ENCODE peak calls at places on chromosomes 6 and 20, in nine cellular contexts. T, Z, L, G, V, Y, P, Q and M are unnamed samples.

GRCh38 chr6:169162968-169163903 is 90.4 kb downstream of the THBS2 start:
- DNase-seq in Q (no peak), G (no peak), Z (peak; percentile 42), L (peak; percentile 99), Y (no peak), P (no peak), V (peak; percentile 98), T (peak; percentile 65), M (no peak)

GRCh38 chr20:62366370-62367135 is 559 bp downstream of the LAMA5 start:
- DNase-seq in G (no peak), V (no peak), Y (peak; percentile 70), P (no peak), T (no peak), Q (peak; percentile 66), Z (no peak), L (no peak), M (no peak)

GRCh38 chr6:10403385-10404106 is 11.3 kb downstream of the TFAP2A start:
- DNase-seq in V (peak; percentile 91), Y (no peak), G (no peak), Q (no peak), T (no peak), P (no peak), L (peak; percentile 75), Z (no peak), M (no peak)

GRCh38 chr6:82611751-82612150 is 248.1 kb downstream of the TPBG start:
- DNase-seq in P (no peak), Q (no peak), Y (no peak), V (no peak), L (no peak), G (no peak), Z (no peak), T (no peak), M (no peak)

GRCh38 chr20:43959079-43959919 is 44.6 kb downstream of the TOX2 start:
- DNase-seq in G (no peak), Y (no peak), Q (no peak), P (no peak), V (no peak), T (no peak), Z (no peak), L (no peak), M (no peak)

GRCh38 chr6:7401103-7401502 is 11.5 kb downstream of the RIOK1 start:
- DNase-seq in V (peak; percentile 58), L (no peak), Z (no peak), P (no peak), Y (no peak), T (no peak), Q (no peak), G (no peak), M (no peak)

GRCh38 chr20:10536531-10536930 is 101.4 kb downstream of the SLX4IP start:
- DNase-seq in G (no peak), V (no peak), L (no peak), Z (peak; percentile 40), Y (no peak), Q (no peak), P (no peak), T (no peak), M (no peak)

GRCh38 chr6:50655848-50656453 is 57.4 kb upstream of the TFAP2D start:
- DNase-seq in G (no peak), V (no peak), Q (no peak), L (no peak), Z (no peak), P (no peak), Y (no peak), T (no peak), M (no peak)

GRCh38 chr6:57087916-57088315 is 2.1 kb upstream of the ZNF451 start:
- DNase-seq in T (no peak), G (no peak), V (no peak), Q (no peak), Y (no peak), Z (no peak), P (no peak), L (no peak), M (no peak)

GRCh38 chr20:45833030-45833882 is at the start of gene SNX21:
- DNase-seq in L (peak; percentile 94), Q (peak; percentile 75), G (peak; percentile 89), Z (peak; percentile 80), Y (peak; percentile 59), V (peak; percentile 90), P (peak; percentile 69), T (peak; percentile 81), M (peak; percentile 51)

GRCh38 chr6:89298680-89299450 is 16.2 kb downstream of the GABRR2 start:
- DNase-seq in P (no peak), Z (no peak), T (no peak), L (peak; percentile 38), V (no peak), Q (no peak), Y (no peak), G (no peak), M (no peak)

GRCh38 chr20:49529470-49529869 is 38.5 kb downstream of the PTGIS start:
- DNase-seq in T (no peak), Z (no peak), Q (no peak), L (no peak), V (no peak), Y (no peak), G (no peak), P (no peak), M (no peak)

GRCh38 chr6:91412532-91412931 is 825.7 kb upstream of the MAP3K7 start:
- DNase-seq in Z (no peak), T (no peak), L (no peak), Q (no peak), Y (no peak), V (no peak), G (no peak), P (no peak), M (no peak)

GRCh38 chr6:160520043-160520904 is 143.8 kb downstream of the LPA start:
- DNase-seq in Q (peak; percentile 94), T (no peak), G (peak; percentile 82), Y (peak; percentile 83), Z (peak; percentile 79), V (peak; percentile 60), P (peak; percentile 83), L (peak; percentile 52), M (peak; percentile 25)
- TF ChIP-seq CTCF in Q (peak; percentile 95), T (peak; percentile 14), G (peak; percentile 89), Y (no peak), Z (peak; percentile 90), V (peak; percentile 57), P (peak; percentile 45), L (no peak), M (no peak)

GRCh38 chr20:5061209-5061608 is 58.5 kb downstream of the PCNA start:
- DNase-seq in P (no peak), L (peak; percentile 3), Z (no peak), T (no peak), Y (no peak), V (peak; percentile 21), Q (no peak), G (no peak), M (no peak)
- TF ChIP-seq CTCF in P (no peak), L (no peak), Z (no peak), T (no peak), Y (no peak), V (no peak), Q (no peak), G (no peak), M (no peak)

GRCh38 chr6:33279257-33279695 is 2.4 kb downstream of the B3GALT4 start:
- DNase-seq in Y (no peak), P (no peak), T (no peak), Z (no peak), Q (no peak), G (no peak), V (no peak), L (no peak), M (no peak)

GRCh38 chr6:33278810-33279209 is 1.9 kb downstream of the B3GALT4 start:
- DNase-seq in Q (no peak), P (no peak), L (no peak), Y (no peak), T (no peak), Z (no peak), G (no peak), V (no peak), M (no peak)

GRCh38 chr6:33280539-33280938 is 3.6 kb downstream of the B3GALT4 start:
- DNase-seq in Y (no peak), G (no peak), Q (no peak), T (no peak), L (no peak), P (no peak), V (no peak), Z (no peak), M (no peak)

GRCh38 chr6:33278392-33278741 is 1.4 kb downstream of the B3GALT4 start:
- DNase-seq in G (no peak), Y (no peak), L (no peak), T (no peak), Z (no peak), Q (no peak), P (no peak), V (no peak), M (no peak)

DNA sequence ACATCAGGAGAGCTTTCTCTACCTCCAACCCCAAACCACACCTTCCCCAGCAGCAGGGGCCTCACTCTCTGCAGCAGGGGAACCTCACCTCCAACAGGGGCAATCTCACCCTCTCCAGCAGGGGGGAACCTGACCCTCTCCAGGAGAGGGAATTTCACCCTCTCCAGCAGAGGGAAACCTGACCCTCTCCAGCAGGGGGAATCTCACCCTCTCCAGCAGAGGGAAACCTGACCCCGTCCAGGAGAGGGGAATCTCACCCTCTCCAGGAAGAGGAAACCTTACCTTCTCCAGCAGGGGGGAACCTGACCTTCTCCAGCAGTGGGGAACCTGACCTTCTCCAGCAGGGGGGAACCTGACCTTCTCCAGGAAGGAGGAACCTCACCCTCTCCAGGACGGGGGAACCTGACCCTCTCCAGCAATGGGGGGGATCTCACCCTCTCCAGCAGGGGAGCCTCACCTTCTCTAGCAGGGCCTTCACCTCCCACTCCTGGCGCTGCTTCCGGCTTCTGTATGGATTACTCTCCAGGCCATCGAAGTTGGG is 3.1 kb downstream of the B3GALT4 start:
- DNase-seq in G (no peak), Z (no peak), Y (peak; percentile 42), Q (no peak), T (no peak), V (peak; percentile 69), P (peak; percentile 29), L (peak; percentile 44), M (no peak)
- TF ChIP-seq CTCF in G (no peak), Z (no peak), Y (peak; percentile 60), Q (peak; percentile 36), T (no peak), V (peak; percentile 84), P (peak; percentile 61), L (peak; percentile 71), M (peak; percentile 56)

DNA sequence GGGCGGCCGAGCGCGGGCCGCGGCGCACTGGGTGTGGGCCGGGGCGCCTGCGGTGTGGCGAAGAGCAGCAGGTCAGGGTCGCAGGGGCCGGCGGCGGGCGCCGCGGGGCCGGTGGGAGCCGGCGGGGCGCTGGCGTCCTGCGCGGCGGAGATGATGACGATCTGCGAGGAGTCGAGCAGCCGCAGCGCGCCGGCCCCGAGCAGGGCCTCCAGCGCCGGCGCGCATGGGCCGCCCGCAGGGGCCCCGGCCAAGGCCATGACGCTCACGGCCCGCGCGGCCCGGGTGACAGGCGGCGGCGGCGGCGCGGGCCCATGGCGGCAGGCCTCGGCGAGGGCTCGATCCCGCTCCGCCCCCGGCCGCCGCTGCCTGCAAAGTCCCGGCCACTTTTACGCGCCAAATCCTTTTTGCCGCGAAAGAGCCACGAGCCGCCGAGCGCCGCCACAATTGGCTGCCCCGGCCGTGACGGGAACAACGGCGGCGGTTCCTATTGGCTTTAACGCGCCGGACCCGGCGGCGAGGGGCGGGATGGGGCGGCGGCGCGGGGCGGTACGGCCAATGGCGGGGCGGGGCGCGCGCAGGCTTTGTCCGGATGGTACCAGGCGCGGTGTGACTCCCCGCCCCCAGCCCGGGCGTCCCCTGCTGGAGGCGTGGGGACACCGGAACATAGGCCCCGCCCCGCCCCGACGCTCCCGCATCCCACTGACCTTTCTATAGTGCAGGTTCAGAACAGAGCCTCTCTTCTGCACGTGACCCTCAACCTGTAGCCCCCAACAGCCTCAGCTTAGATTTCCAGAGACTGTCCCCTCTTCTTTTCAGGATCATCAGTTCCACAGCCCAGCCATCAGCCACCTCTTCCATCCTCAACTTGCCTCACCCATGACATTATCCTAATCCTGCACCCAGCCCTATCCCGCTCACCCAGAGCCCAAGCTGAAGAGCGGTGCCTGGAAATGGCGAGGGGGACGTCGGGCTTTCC is at the start of gene E2F1:
- DNase-seq in L (peak; percentile 91), P (peak; percentile 100), Y (peak; percentile 100), Z (peak; percentile 95), V (peak; percentile 90), G (peak; percentile 96), Q (peak; percentile 98), T (peak; percentile 93), M (peak; percentile 89)
- TF ChIP-seq CTCF in L (peak; percentile 23), P (peak; percentile 56), Y (peak; percentile 53), Z (peak; percentile 16), V (peak; percentile 64), G (peak; percentile 54), Q (no peak), T (no peak), M (peak; percentile 9)